ENCODE peak calls at places on chromosome 11, in nine cellular contexts. I is AG09309, S is GM12864, T is astrocyte of the cerebellum, L is upper lobe of right lung, H is choroid plexus epithelial cell, V is right lobe of liver, D is mucosa of descending colon, Y is pancreas. P is an unnamed sample.

GRCh38 chr11:8384199-8384821 is 120.6 kb upstream of the LMO1 start:
- DNase-seq in I (no peak), S (peak), T (no peak), L (peak), H (no peak), V (peak), D (peak), Y (peak), P (no peak)

GRCh38 chr11:20488352-20488751 is 100.8 kb downstream of the PRMT3 start:
- DNase-seq in I (no peak), S (no peak), T (peak), L (no peak), H (no peak), V (no peak), D (no peak), Y (no peak), P (no peak)

GRCh38 chr11:29773656-29774264 is 243.1 kb downstream of the KCNA4 start:
- DNase-seq in I (no peak), S (no peak), T (peak), L (no peak), H (no peak), V (no peak), D (no peak), Y (no peak), P (peak)

GRCh38 chr11:121996574-121996973 is 119.4 kb downstream of the BLID start:
- DNase-seq in I (no peak), S (no peak), T (no peak), L (no peak), H (peak), V (no peak), D (no peak), Y (no peak), P (no peak)

GRCh38 chr11:96486890-96487633 is 97.2 kb downstream of the JRKL start:
- DNase-seq in I (no peak), S (no peak), T (no peak), L (peak), H (peak), V (no peak), D (peak), Y (no peak), P (no peak)

GRCh38 chr11:23124996-23125395 is 264.7 kb upstream of the CCDC179 start:
- DNase-seq in I (no peak), S (no peak), T (no peak), L (no peak), H (peak), V (no peak), D (no peak), Y (no peak), P (no peak)

GRCh38 chr11:31824791-31825452 is 13.8 kb upstream of the PAX6 start:
- DNase-seq in I (no peak), S (no peak), T (no peak), L (no peak), H (no peak), V (no peak), D (no peak), Y (no peak), P (no peak)

GRCh38 chr11:91164452-91164822 is 941.6 kb upstream of the CHORDC1 start:
- DNase-seq in I (no peak), S (no peak), T (no peak), L (no peak), H (peak), V (no peak), D (no peak), Y (no peak), P (no peak)

GRCh38 chr11:75597636-75598035 is 35.6 kb downstream of the SERPINH1 start:
- DNase-seq in I (no peak), S (no peak), T (no peak), L (no peak), H (peak), V (no peak), D (no peak), Y (no peak), P (no peak)

GRCh38 chr11:10688401-10688800 is 5.2 kb downstream of the IRAG1 start:
- DNase-seq in I (no peak), S (no peak), T (no peak), L (no peak), H (no peak), V (no peak), D (no peak), Y (no peak), P (no peak)

GRCh38 chr11:86869531-86869930 is 69.2 kb downstream of the PRSS23 start:
- DNase-seq in I (no peak), S (no peak), T (no peak), L (no peak), H (no peak), V (no peak), D (no peak), Y (no peak), P (no peak)

GRCh38 chr11:6705905-6706535 is 22.9 kb upstream of the MRPL17 start:
- DNase-seq in I (no peak), S (no peak), T (no peak), L (no peak), H (peak), V (no peak), D (no peak), Y (peak), P (no peak)

GRCh38 chr11:2803186-2804057 is 82.2 kb downstream of the CDKN1C start:
- DNase-seq in I (no peak), S (no peak), T (no peak), L (peak), H (no peak), V (peak), D (peak), Y (peak), P (no peak)

GRCh38 chr11:127493330-127493729 is 492.8 kb upstream of the KIRREL3 start:
- DNase-seq in I (no peak), S (no peak), T (peak), L (no peak), H (peak), V (no peak), D (no peak), Y (no peak), P (no peak)
- TF ChIP-seq CTCF in I (peak), S (peak), T (peak), L (peak), H (peak), V (no peak), D (no peak), Y (no peak), P (peak)

GRCh38 chr11:126063510-126063858 is 818 bp upstream of the CDON start:
- DNase-seq in I (no peak), S (no peak), T (no peak), L (no peak), H (no peak), V (peak), D (no peak), Y (no peak), P (no peak)
- H3K4me3 ChIP-seq in I (no peak), S (no peak), T (peak), L (peak), H (peak), V (peak), D (no peak), Y (no peak), P (peak)

GRCh38 chr11:65891180-65892136 is 985 bp downstream of the CCDC85B start:
- DNase-seq in I (no peak), S (no peak), T (no peak), L (no peak), H (no peak), V (no peak), D (peak), Y (no peak), P (no peak)
- TF ChIP-seq CTCF in I (peak), S (peak), T (peak), L (peak), H (peak), V (no peak), D (no peak), Y (no peak), P (peak)

GRCh38 chr11:95241673-95242072 is 10.7 kb upstream of the SESN3 start:
- DNase-seq in I (no peak), S (no peak), T (no peak), L (no peak), H (no peak), V (no peak), D (no peak), Y (no peak), P (no peak)

GRCh38 chr11:95242202-95242989 is 11.4 kb upstream of the SESN3 start:
- DNase-seq in I (no peak), S (no peak), T (no peak), L (no peak), H (no peak), V (no peak), D (no peak), Y (no peak), P (no peak)

GRCh38 chr11:95242990-95243590 is 12.1 kb upstream of the SESN3 start:
- DNase-seq in I (no peak), S (no peak), T (no peak), L (no peak), H (no peak), V (no peak), D (no peak), Y (no peak), P (no peak)

GRCh38 chr11:95245038-95245437 is 14.0 kb upstream of the SESN3 start:
- DNase-seq in I (no peak), S (no peak), T (no peak), L (no peak), H (peak), V (no peak), D (no peak), Y (no peak), P (peak)

GRCh38 chr11:95243658-95244057 is 12.7 kb upstream of the SESN3 start:
- DNase-seq in I (no peak), S (no peak), T (no peak), L (no peak), H (no peak), V (no peak), D (no peak), Y (no peak), P (no peak)
- H3K4me3 ChIP-seq in I (no peak), S (no peak), T (no peak), L (no peak), H (no peak), V (no peak), D (no peak), Y (no peak), P (no peak)

GRCh38 chr11:84714316-84714780 is 912.8 kb downstream of the DLG2 start:
- DNase-seq in I (no peak), S (no peak), T (peak), L (no peak), H (peak), V (peak), D (peak), Y (peak), P (peak)
- TF ChIP-seq CTCF in I (peak), S (peak), T (peak), L (no peak), H (peak), V (no peak), D (peak), Y (peak), P (peak)

GRCh38 chr11:133477263-133477625 is 55.1 kb downstream of the OPCML start:
- DNase-seq in I (no peak), S (no peak), T (no peak), L (no peak), H (no peak), V (no peak), D (no peak), Y (no peak), P (no peak)
- H3K4me3 ChIP-seq in I (no peak), S (no peak), T (no peak), L (no peak), H (no peak), V (no peak), D (no peak), Y (no peak), P (no peak)

GRCh38 chr11:24437123-24437522 is 59.7 kb upstream of the LUZP2 start:
- DNase-seq in I (no peak), S (no peak), T (no peak), L (no peak), H (no peak), V (no peak), D (no peak), Y (no peak), P (no peak)
- TF ChIP-seq CTCF in I (no peak), S (no peak), T (no peak), L (no peak), H (no peak), V (no peak), D (no peak), Y (no peak), P (no peak)

GRCh38 chr11:77046060-77046501 is 11.9 kb downstream of the B3GNT6 start:
- DNase-seq in I (no peak), S (no peak), T (no peak), L (peak), H (peak), V (peak), D (peak), Y (peak), P (no peak)
- H3K4me3 ChIP-seq in I (no peak), S (no peak), T (no peak), L (no peak), H (peak), V (no peak), D (no peak), Y (no peak), P (peak)

DNA sequence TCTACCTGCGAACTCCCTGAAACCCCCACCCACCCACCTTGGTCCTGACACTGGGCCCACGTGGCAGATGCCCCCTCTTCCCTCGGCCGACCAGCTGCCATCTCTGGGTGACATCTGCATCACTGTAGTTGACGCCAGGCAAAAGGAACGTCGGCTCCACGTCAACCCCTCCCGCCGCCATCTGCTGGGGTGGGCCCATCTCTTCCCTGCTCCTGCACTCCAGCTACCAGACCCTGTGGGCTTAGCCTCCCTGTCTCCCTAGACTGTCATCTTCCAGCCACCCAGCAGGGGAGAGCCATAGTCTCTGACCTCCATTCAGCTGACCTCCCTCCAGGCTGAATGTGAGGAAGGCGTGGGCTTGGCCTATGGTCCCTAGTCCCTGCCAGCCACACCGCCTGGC is 21.3 kb downstream of the CHID1 start:
- DNase-seq in I (no peak), S (no peak), T (no peak), L (no peak), H (no peak), V (no peak), D (no peak), Y (no peak), P (no peak)
- TF ChIP-seq CTCF in I (no peak), S (no peak), T (no peak), L (no peak), H (no peak), V (no peak), D (no peak), Y (no peak), P (no peak)